ENCODE peak calls at places on chromosomes 3 and 15, in seven cellular contexts. N, A, D, H, E, K and M are unnamed samples.

GRCh38 chr3:15542641-15543040 is 21.1 kb upstream of the COLQ start:
- DNase-seq in N (no peak), A (no peak), D (no peak), H (no peak), E (no peak), K (no peak), M (no peak)

GRCh38 chr15:88890495-88890894 is 4.8 kb downstream of the HAPLN3 start:
- DNase-seq in N (no peak), A (no peak), D (no peak), H (no peak), E (no peak), K (no peak), M (peak; percentile 20)

GRCh38 chr15:67137319-67137718 is 71.9 kb downstream of the SMAD3 start:
- DNase-seq in N (no peak), A (no peak), D (no peak), H (no peak), E (no peak), K (no peak), M (no peak)

GRCh38 chr3:49406571-49407565 is 4.9 kb downstream of the RHOA start:
- DNase-seq in N (no peak), A (no peak), D (no peak), H (no peak), E (no peak), K (peak; percentile 38), M (no peak)

GRCh38 chr3:8741581-8742355 is 8.2 kb downstream of the CAV3 start:
- DNase-seq in N (peak; percentile 69), A (peak; percentile 69), D (peak; percentile 75), H (peak; percentile 87), E (no peak), K (no peak), M (peak; percentile 82)

GRCh38 chr3:39110041-39110639 is 2.7 kb downstream of the TTC21A start:
- DNase-seq in N (no peak), A (no peak), D (no peak), H (no peak), E (no peak), K (no peak), M (no peak)

GRCh38 chr15:40096094-40096876 is 12.4 kb downstream of the BMF start:
- DNase-seq in N (no peak), A (no peak), D (no peak), H (no peak), E (no peak), K (no peak), M (no peak)

GRCh38 chr3:13492976-13493866 is 13.1 kb downstream of the HDAC11 start:
- DNase-seq in N (no peak), A (no peak), D (no peak), H (no peak), E (no peak), K (no peak), M (no peak)

GRCh38 chr3:98612996-98613517 is 19.6 kb upstream of the CPOX start:
- DNase-seq in N (no peak), A (no peak), D (no peak), H (no peak), E (peak; percentile 2), K (no peak), M (no peak)

GRCh38 chr15:40894689-40895308 is 549 bp downstream of the VPS18 start:
- DNase-seq in N (no peak), A (peak; percentile 85), D (peak; percentile 80), H (peak; percentile 80), E (peak; percentile 58), K (peak; percentile 86), M (peak; percentile 68)

GRCh38 chr3:46461971-46462910 is 2.5 kb downstream of the LTF start:
- DNase-seq in N (no peak), A (no peak), D (peak; percentile 12), H (no peak), E (no peak), K (peak; percentile 21), M (no peak)
- H3K4me3 ChIP-seq in N (no peak overlapping the region), A (no peak overlapping the region), D (no peak overlapping the region), H (no peak overlapping the region), E (no peak overlapping the region), K (no peak overlapping the region), M (no peak overlapping the region)

DNA sequence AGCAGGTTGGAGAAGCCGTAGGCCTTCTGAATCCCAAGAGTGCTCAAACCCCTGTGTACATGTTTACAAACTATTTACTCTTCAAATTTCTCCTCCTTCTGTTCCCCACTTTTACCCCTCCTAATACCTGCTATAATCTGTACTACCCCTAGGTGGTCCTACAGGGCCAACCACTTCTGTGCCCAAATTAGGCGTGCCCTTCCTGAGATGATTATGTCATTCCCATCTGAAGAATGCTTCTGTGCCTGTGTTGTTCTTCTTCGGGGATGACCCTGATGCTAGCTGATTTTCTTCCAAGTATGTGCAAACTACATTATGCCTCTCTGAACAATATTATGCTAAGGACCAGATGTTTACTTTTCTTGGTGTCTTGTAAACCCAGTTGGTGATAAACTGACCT is 20.5 kb downstream of the RBP2 start:
- DNase-seq in N (no peak), A (no peak), D (peak; percentile 9), H (no peak), E (no peak), K (no peak), M (no peak)
- TF ChIP-seq CTCF in N (no peak), A (peak; percentile 24), D (peak; percentile 32), H (no peak), E (no peak), K (no peak), M (peak; percentile 15)

GRCh38 chr3:195177432-195178123 is 93.4 kb downstream of the XXYLT1 start:
- DNase-seq in N (no peak), A (no peak), D (no peak), H (no peak), E (no peak), K (no peak), M (no peak)
- H3K4me3 ChIP-seq in N (no peak overlapping the region), A (no peak overlapping the region), D (no peak overlapping the region), H (no peak overlapping the region), E (no peak overlapping the region), K (no peak overlapping the region), M (no peak overlapping the region)

DNA sequence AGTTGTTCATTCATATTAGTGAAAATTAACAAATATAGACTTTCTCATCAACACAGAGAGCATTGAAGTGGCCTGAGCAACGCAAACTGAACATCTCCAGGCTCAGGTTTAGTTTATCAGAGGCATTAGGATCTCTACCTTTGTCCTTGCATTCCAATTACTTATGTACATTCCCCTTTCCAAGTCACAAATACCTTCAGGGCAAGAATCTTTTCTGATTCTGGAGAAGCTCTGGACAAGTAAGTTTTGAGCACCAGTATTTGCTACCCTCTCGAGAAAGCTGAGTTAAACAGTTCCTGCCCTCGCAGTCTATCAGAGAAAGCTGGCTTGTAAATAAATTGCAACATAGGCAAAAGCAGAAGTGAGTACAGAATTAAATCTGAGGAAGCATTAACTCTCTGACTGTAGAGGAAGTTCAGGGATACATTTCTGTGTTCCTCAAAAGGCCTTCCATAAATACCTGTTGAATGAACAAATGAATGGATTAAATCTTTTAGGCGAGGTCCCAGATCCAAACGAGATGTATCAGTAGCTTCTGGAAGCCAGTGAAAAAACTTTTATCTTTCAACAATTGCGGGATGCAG is 1.2 kb downstream of the OSBPL11 start:
- DNase-seq in N (no peak), A (no peak), D (no peak), H (peak; percentile 12), E (no peak), K (peak; percentile 56), M (no peak)
- TF ChIP-seq CTCF in N (no peak), A (no peak), D (no peak), H (no peak), E (no peak), K (no peak), M (no peak)